ENCODE peak calls at places on chromosomes 11 and 22, in eight cellular contexts. U is tibial nerve, B is GM12865, N is left ventricle myocardium inferior, J is PC-3, E is prostate gland, K is K562, W is lower lobe of right lung. F is an unnamed sample.

GRCh38 chr22:39750759-39751158 is 142.8 kb downstream of the ENTHD1 start:
- DNase-seq in E (no peak), B (no peak), K (no peak), J (no peak), U (no peak), N (no peak), W (no peak), F (no peak)

GRCh38 chr22:37193629-37194191 is 5.7 kb upstream of the C1QTNF6 start:
- DNase-seq in U (no peak), J (no peak), K (no peak), E (no peak), B (peak), W (peak), N (no peak), F (no peak)

GRCh38 chr22:36455571-36456458 is 25.6 kb downstream of the TXN2 start:
- DNase-seq in N (no peak), W (no peak), K (no peak), J (no peak), B (no peak), E (no peak), U (no peak), F (no peak)

GRCh38 chr11:118436639-118437045 is 350 bp downstream of the KMT2A start:
- DNase-seq in W (peak), J (peak), B (peak), U (no peak), E (no peak), N (no peak), K (no peak), F (peak)

GRCh38 chr11:67401495-67402191 is at the start of gene PPP1CA:
- DNase-seq in U (peak), K (peak), B (peak), E (peak), W (peak), N (peak), J (peak), F (peak)

GRCh38 chr11:21883354-21883753 is 309.5 kb upstream of the ANO5 start:
- DNase-seq in N (no peak), U (no peak), W (no peak), K (no peak), E (no peak), J (no peak), B (no peak), F (no peak)

GRCh38 chr11:116901211-116901610 is 63.8 kb upstream of the APOA1 start:
- DNase-seq in J (no peak), K (no peak), B (no peak), U (no peak), W (no peak), E (no peak), N (peak), F (no peak)

GRCh38 chr11:117175781-117176180 is 2.8 kb upstream of the SIDT2 start:
- DNase-seq in E (no peak), W (no peak), B (no peak), U (no peak), K (no peak), N (no peak), J (no peak), F (no peak)

GRCh38 chr22:50200333-50201190 is at the start of gene SELENOO:
- DNase-seq in W (peak), J (peak), U (peak), E (peak), K (peak), N (peak), B (peak), F (peak)

GRCh38 chr11:104858882-104859735 is 39.2 kb downstream of the CASP12 start:
- DNase-seq in B (no peak), W (no peak), U (no peak), J (no peak), E (no peak), N (no peak), K (no peak), F (no peak)

GRCh38 chr11:19861171-19861570 is 148.5 kb downstream of the NAV2 start:
- DNase-seq in N (no peak), B (no peak), E (no peak), W (no peak), U (no peak), J (no peak), K (no peak), F (no peak)

GRCh38 chr11:8310743-8311298 is 47.1 kb upstream of the LMO1 start:
- DNase-seq in E (no peak), N (no peak), J (no peak), W (no peak), U (no peak), K (no peak), B (no peak), F (no peak)

GRCh38 chr11:15227011-15227410 is 112.3 kb downstream of the INSC start:
- DNase-seq in K (no peak), J (no peak), E (no peak), B (no peak), U (no peak), N (no peak), W (no peak), F (no peak)

GRCh38 chr11:29293825-29294224 is 723.0 kb downstream of the KCNA4 start:
- DNase-seq in K (no peak), E (no peak), U (no peak), N (no peak), W (no peak), B (peak), J (peak), F (peak)

GRCh38 chr22:35656284-35656752 is 8.1 kb downstream of the APOL6 start:
- DNase-seq in N (no peak), E (no peak), U (no peak), W (no peak), K (no peak), B (no peak), J (no peak), F (peak)

GRCh38 chr11:62479631-62480201 is 60.9 kb downstream of the SCGB1A1 start:
- DNase-seq in E (no peak), N (no peak), K (no peak), J (no peak), U (no peak), W (no peak), B (no peak), F (no peak)

GRCh38 chr22:44739024-44739423 is 13.4 kb upstream of the ARHGAP8 start:
- DNase-seq in W (no peak), J (no peak), U (no peak), K (no peak), N (no peak), B (no peak), E (no peak), F (no peak)

GRCh38 chr11:67045314-67045713 is 11.3 kb upstream of the RHOD start:
- DNase-seq in E (no peak), J (peak), B (peak), W (no peak), N (no peak), K (no peak), U (no peak), F (peak)

GRCh38 chr11:110525883-110526282 is 96.1 kb downstream of the FDX1 start:
- DNase-seq in J (peak), N (no peak), E (no peak), K (no peak), B (no peak), W (no peak), U (peak), F (peak)

GRCh38 chr11:86134580-86135318 is 65.9 kb upstream of the PICALM start:
- DNase-seq in E (no peak), W (no peak), K (peak), U (no peak), B (no peak), N (no peak), J (peak), F (no peak)

GRCh38 chr11:123235117-123235686 is 40.2 kb upstream of the CLMP start:
- DNase-seq in B (peak), K (peak), U (peak), N (peak), W (peak), E (no peak), J (peak), F (no peak)

GRCh38 chr11:123129920-123130319 is 65.1 kb downstream of the CLMP start:
- DNase-seq in N (no peak), W (no peak), B (no peak), J (no peak), K (no peak), E (no peak), U (no peak), F (no peak)

GRCh38 chr11:22465620-22466019 is 127.4 kb downstream of the SLC17A6 start:
- DNase-seq in B (no peak), E (no peak), N (no peak), K (no peak), U (no peak), J (no peak), W (no peak), F (no peak)

GRCh38 chr11:71206186-71206585 is 46.2 kb downstream of the SHANK2 start:
- DNase-seq in K (no peak), N (no peak), W (peak), E (peak), J (no peak), B (no peak), U (no peak), F (no peak)

GRCh38 chr11:36509265-36509664 is 807 bp downstream of the TRAF6 start:
- DNase-seq in J (peak), N (no peak), K (peak), B (peak), E (no peak), U (no peak), W (no peak), F (peak)

GRCh38 chr11:18865951-18866350 is 73.3 kb downstream of the MRGPRX1 start:
- DNase-seq in K (no peak), U (no peak), J (no peak), W (no peak), N (no peak), E (no peak), B (no peak), F (no peak)

GRCh38 chr11:58919561-58919960 is 19.7 kb upstream of the GLYATL1 start:
- DNase-seq in N (no peak), J (no peak), U (no peak), B (no peak), W (no peak), K (no peak), E (no peak), F (no peak)

GRCh38 chr11:110093407-110094297 is 460 bp downstream of the ZC3H12C start:
- DNase-seq in U (peak), K (peak), B (peak), E (peak), N (peak), W (peak), J (peak), F (peak)

GRCh38 chr11:78420796-78421209 is 3.2 kb upstream of the GAB2 start:
- DNase-seq in W (peak), N (peak), B (peak), K (no peak), U (peak), J (no peak), E (no peak), F (peak)

GRCh38 chr11:15901046-15901445 is 455.3 kb downstream of the SOX6 start:
- DNase-seq in E (no peak), K (no peak), U (no peak), J (no peak), W (no peak), N (no peak), B (no peak), F (no peak)

GRCh38 chr11:126951465-126951864 is 49.1 kb downstream of the KIRREL3 start:
- DNase-seq in U (no peak), J (no peak), W (no peak), N (no peak), K (no peak), B (no peak), E (no peak), F (no peak)

GRCh38 chr22:35418088-35418487 is 18.1 kb downstream of the MCM5 start:
- DNase-seq in N (no peak), E (no peak), J (peak), K (no peak), U (no peak), W (no peak), B (no peak), F (peak)

GRCh38 chr11:117946196-117946841 is 17.1 kb upstream of the TMPRSS13 start:
- DNase-seq in J (no peak), U (no peak), E (no peak), W (no peak), B (no peak), K (no peak), N (no peak), F (no peak)

GRCh38 chr22:45757068-45757467 is 85.4 kb downstream of the ATXN10 start:
- DNase-seq in E (no peak), U (no peak), K (no peak), N (peak), W (no peak), J (no peak), B (no peak), F (no peak)

GRCh38 chr11:3885855-3886254 is 30.4 kb downstream of the STIM1 start:
- DNase-seq in U (no peak), J (peak), B (no peak), W (no peak), N (no peak), K (no peak), E (no peak), F (no peak)
- H3K4me3 ChIP-seq in U (no peak), J (no peak), B (no peak), W (no peak), N (no peak), K (no peak), E (no peak), F (no peak)

GRCh38 chr11:33982661-33983060 is 68.9 kb upstream of the CAPRIN1 start:
- DNase-seq in E (no peak), K (no peak), J (no peak), W (no peak), B (no peak), N (no peak), U (no peak), F (no peak)

GRCh38 chr11:33987545-33987944 is 64.0 kb upstream of the CAPRIN1 start:
- DNase-seq in E (no peak), K (no peak), N (no peak), J (no peak), U (no peak), B (no peak), W (no peak), F (no peak)

GRCh38 chr11:33980896-33981295 is 70.6 kb upstream of the CAPRIN1 start:
- DNase-seq in K (no peak), E (no peak), B (no peak), J (no peak), N (no peak), U (no peak), W (no peak), F (peak)

GRCh38 chr11:33987975-33988580 is 63.5 kb upstream of the CAPRIN1 start:
- DNase-seq in U (peak), B (peak), E (peak), W (peak), N (peak), K (peak), J (peak), F (peak)

GRCh38 chr11:33984682-33985389 is 66.7 kb upstream of the CAPRIN1 start:
- DNase-seq in K (peak), B (no peak), W (no peak), J (peak), E (no peak), N (no peak), U (no peak), F (no peak)
- TF ChIP-seq CTCF in K (peak), B (no peak), W (no peak), J (peak), E (no peak), N (no peak), U (no peak), F (no peak)

DNA sequence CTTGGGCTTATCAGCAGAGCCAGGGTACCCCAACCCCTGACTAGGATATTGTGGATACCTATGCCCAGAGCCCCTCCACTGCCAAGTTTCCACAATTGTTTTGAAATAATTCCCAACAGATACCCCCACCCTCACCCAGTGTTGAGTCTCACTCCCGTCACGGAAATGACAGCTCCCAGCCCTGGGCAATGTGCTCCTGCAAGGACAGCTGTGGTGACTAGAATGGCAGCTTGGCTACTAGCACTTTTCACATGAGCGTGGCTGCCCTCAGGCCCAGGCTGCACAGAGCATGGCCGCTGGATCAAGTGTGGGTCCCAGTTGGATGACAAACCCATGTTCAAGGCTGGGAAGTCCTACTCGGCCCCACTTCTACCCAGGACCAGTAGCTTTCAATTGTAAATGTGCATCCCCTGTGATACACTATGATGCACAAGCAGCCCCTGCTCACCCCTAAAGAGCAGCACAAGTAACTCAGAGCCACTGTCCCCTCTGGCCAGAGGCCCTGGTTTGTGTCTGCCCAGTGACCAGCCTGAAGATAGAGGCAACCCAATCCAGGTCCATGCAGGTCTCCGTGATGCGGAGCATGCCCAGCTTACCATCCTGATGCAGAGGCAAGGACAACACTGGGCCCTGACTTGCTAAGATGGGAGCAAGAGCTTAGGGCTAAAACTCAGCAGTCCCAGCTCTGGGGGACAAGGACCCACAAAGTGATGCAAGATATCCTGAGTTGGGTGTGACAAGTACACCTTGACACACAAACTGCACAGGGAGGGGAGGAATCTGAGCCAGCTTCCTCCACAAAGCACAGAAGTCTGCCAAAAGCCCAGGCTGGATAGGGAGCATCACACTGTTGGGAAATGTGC is 13.2 kb downstream of the KCNQ1OT1 start:
- DNase-seq in U (no peak), B (no peak), J (no peak), E (no peak), K (no peak), N (no peak), W (no peak), F (no peak)
- H3K4me3 ChIP-seq in U (no peak), B (no peak), J (no peak), E (no peak), K (no peak), N (no peak), W (no peak), F (no peak)

DNA sequence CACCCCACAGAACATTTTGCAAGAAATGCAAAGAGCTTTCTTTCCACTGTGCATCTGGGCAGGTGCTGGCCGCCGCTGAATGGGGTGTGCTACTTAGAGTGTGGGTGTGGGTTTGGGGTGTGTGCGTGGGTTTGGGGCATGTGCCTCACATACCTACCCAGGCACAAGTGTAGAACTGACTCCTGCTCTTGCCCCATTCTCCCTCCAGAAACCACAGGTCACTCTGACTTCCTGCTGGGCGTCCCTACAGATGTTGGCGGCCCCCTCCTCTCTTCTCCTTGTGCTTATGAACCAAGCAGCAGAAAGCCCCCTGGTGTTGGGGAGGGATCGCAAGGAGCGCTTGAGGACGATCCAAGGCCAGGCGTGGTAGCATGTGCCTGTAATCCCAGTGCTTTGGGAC is 63.9 kb downstream of the GRIK4 start:
- DNase-seq in U (no peak), K (no peak), J (no peak), E (no peak), W (no peak), B (no peak), N (no peak), F (no peak)
- TF ChIP-seq CTCF in U (no peak), K (no peak), J (no peak), E (no peak), W (no peak), B (no peak), N (no peak), F (no peak)

GRCh38 chr11:697028-697491 is 1.4 kb downstream of the TMEM80 start:
- DNase-seq in B (peak), U (no peak), K (no peak), J (peak), W (peak), E (no peak), N (no peak), F (peak)
- H3K4me3 ChIP-seq in B (peak), U (no peak), K (peak), J (peak), W (peak), E (no peak), N (peak), F (peak)

GRCh38 chr22:26975381-26975780 is 318.0 kb downstream of the MIAT start:
- DNase-seq in W (no peak), E (no peak), K (no peak), N (no peak), U (no peak), B (no peak), J (no peak), F (peak)

GRCh38 chr22:26979294-26979693 is 321.9 kb downstream of the MIAT start:
- DNase-seq in E (no peak), N (no peak), K (no peak), J (no peak), U (no peak), W (no peak), B (no peak), F (no peak)

GRCh38 chr22:26974914-26975313 is 317.5 kb downstream of the MIAT start:
- DNase-seq in J (no peak), K (no peak), U (no peak), E (no peak), N (no peak), B (no peak), W (no peak), F (no peak)

GRCh38 chr22:26977741-26978140 is 320.4 kb downstream of the MIAT start:
- DNase-seq in N (no peak), W (no peak), U (no peak), J (no peak), E (no peak), K (no peak), B (no peak), F (peak)

DNA sequence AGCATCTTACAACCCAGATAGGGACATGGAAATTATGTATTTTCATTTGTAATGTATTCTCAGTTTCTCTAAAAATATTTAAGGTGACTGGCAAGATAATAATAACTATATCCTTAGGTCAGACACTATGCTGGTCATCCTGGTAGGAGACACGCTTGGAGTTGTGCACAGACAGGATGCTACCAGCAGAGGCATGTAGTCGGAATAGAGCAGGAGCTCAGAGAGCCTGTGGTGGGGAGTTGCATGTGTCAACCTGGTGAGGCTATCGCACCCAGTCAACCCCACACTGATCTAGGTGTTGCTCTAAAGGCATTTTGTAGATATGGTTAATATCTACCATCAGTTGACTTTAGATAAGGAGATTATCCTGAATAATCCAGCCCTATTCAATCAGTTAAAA is 318.5 kb downstream of the MIAT start:
- DNase-seq in J (peak), B (no peak), E (no peak), N (no peak), K (peak), U (no peak), W (no peak), F (no peak)
- TF ChIP-seq CTCF in J (no peak), B (no peak), E (no peak), N (no peak), K (no peak), U (no peak), W (no peak), F (no peak)

GRCh38 chr11:33874910-33875490 is 16.9 kb downstream of the LMO2 start:
- DNase-seq in B (no peak), U (no peak), E (no peak), J (no peak), N (no peak), K (no peak), W (no peak), F (no peak)
- H3K4me3 ChIP-seq in B (no peak), U (no peak), E (no peak), J (no peak), N (no peak), K (no peak), W (no peak), F (no peak)

F was measured in epithelial cell of esophagus.